ENCODE peak calls at places on chromosome 22, in ten cellular contexts. S is hepatocyte, C is psoas muscle, F is erythroblast, I is right cardiac atrium, B is NAMALWA, Q is COR-L47, Z is NCI-H774, K is T-helper 2 cell, M is iris pigment epithelial cell. H is an unnamed sample.

GRCh38 chr22:19876314-19876940 is 21.8 kb upstream of the GNB1L start:
- DNase-seq in S (no peak), C (peak; percentile 9), F (no peak), I (peak; percentile 64), B (no peak), Q (no peak), Z (no peak), K (no peak), M (no peak), H (peak; percentile 25)

GRCh38 chr22:36505998-36506635 is 723 bp downstream of the FOXRED2 start:
- DNase-seq in S (no peak), C (no peak), F (no peak), I (peak; percentile 75), B (no peak), Q (no peak), Z (no peak), K (no peak), M (no peak), H (no peak)

GRCh38 chr22:35376728-35377472 is 4.0 kb upstream of the HMOX1 start:
- DNase-seq in S (peak; percentile 96), C (peak; percentile 92), F (peak; percentile 90), I (peak; percentile 95), B (peak; percentile 70), Q (peak; percentile 70), Z (peak; percentile 64), K (peak; percentile 12), M (peak; percentile 99), H (peak; percentile 99)

GRCh38 chr22:50481440-50482106 is at the start of gene ADM2:
- DNase-seq in S (peak; percentile 73), C (no peak), F (peak; percentile 70), I (peak; percentile 75), B (no peak), Q (no peak), Z (no peak), K (peak; percentile 55), M (no peak), H (no peak)

GRCh38 chr22:45785458-45785857 is 113.8 kb downstream of the ATXN10 start:
- DNase-seq in S (peak; percentile 32), C (no peak), F (no peak), I (no peak), B (peak; percentile 22), Q (no peak), Z (no peak), K (no peak), M (peak; percentile 59), H (peak; percentile 66)

GRCh38 chr22:26259510-26259909 is 90.2 kb downstream of the SEZ6L start:
- DNase-seq in S (peak; percentile 57), C (no peak), F (peak; percentile 14), I (peak; percentile 39), B (peak; percentile 45), Q (no peak), Z (no peak), K (no peak), M (peak; percentile 3), H (peak; percentile 0)

GRCh38 chr22:17753401-17753989 is 20.8 kb downstream of the BID start:
- DNase-seq in S (no peak), C (no peak), F (no peak), I (no peak), B (no peak), Q (no peak), Z (no peak), K (no peak), M (peak; percentile 47), H (peak; percentile 27)

GRCh38 chr22:46175631-46176030 is 25.3 kb downstream of the PPARA start:
- DNase-seq in S (no peak), C (no peak), F (no peak), I (no peak), B (no peak), Q (no peak), Z (no peak), K (no peak), M (peak; percentile 51), H (no peak)

GRCh38 chr22:50361222-50361621 is 18.1 kb downstream of the PPP6R2 start:
- DNase-seq in S (no peak), C (no peak), F (no peak), I (no peak), B (no peak), Q (no peak), Z (no peak), K (no peak), M (no peak), H (no peak)

GRCh38 chr22:46083383-46084350 is 66.7 kb upstream of the PPARA start:
- DNase-seq in S (no peak), C (peak; percentile 18), F (no peak), I (peak; percentile 39), B (no peak), Q (no peak), Z (no peak), K (no peak), M (no peak), H (no peak)

GRCh38 chr22:22207845-22208564 is 36.6 kb upstream of the VPREB1 start:
- DNase-seq in S (peak; percentile 89), C (peak; percentile 30), F (peak; percentile 76), I (peak; percentile 80), B (peak; percentile 88), Q (peak; percentile 55), Z (peak; percentile 76), K (peak; percentile 71), M (peak; percentile 68), H (peak; percentile 57)

GRCh38 chr22:30879398-30879797 is 89.2 kb downstream of the MORC2 start:
- DNase-seq in S (no peak), C (no peak), F (no peak), I (peak; percentile 34), B (no peak), Q (no peak), Z (no peak), K (no peak), M (no peak), H (no peak)

GRCh38 chr22:30705710-30706651 is 11.3 kb downstream of the OSBP2 start:
- DNase-seq in S (no peak), C (peak; percentile 18), F (no peak), I (no peak), B (no peak), Q (no peak), Z (no peak), K (no peak), M (no peak), H (no peak)